ENCODE peak calls at places on chromosomes 12 and 14, in four cellular contexts. D, H, U and F are unnamed samples.

GRCh38 chr12:32921397-32921796 is 24.8 kb upstream of the PKP2 start:
- DNase-seq in H (no peak), U (no peak), D (peak; percentile 53), F (no peak)

GRCh38 chr14:94654071-94654974 is 42.1 kb downstream of the SERPINA3 start:
- DNase-seq in H (no peak), D (no peak), U (no peak), F (no peak)

GRCh38 chr14:58730793-58731464 is 93.2 kb downstream of the DACT1 start:
- DNase-seq in D (no peak), U (no peak), H (no peak), F (no peak)

GRCh38 chr12:78208106-78208505 is 377.4 kb downstream of the NAV3 start:
- DNase-seq in D (peak; percentile 37), U (no peak), H (no peak), F (no peak)

GRCh38 chr14:33435911-33436310 is 497.2 kb downstream of the NPAS3 start:
- DNase-seq in D (peak; percentile 89), U (no peak), H (no peak), F (no peak)

GRCh38 chr14:84228702-84229101 is 1301.2 kb upstream of the FLRT2 start:
- DNase-seq in H (no peak), U (no peak), D (peak; percentile 26), F (no peak)

GRCh38 chr14:77580964-77581505 is 35.4 kb downstream of the SPTLC2 start:
- DNase-seq in H (no peak), U (no peak), D (peak; percentile 89), F (no peak)

GRCh38 chr14:76937181-76938091 is 91.1 kb downstream of the IRF2BPL start:
- DNase-seq in D (peak; percentile 91), H (no peak), U (peak; percentile 71), F (no peak)

GRCh38 chr12:132108211-132108832 is 35.8 kb downstream of the DDX51 start:
- DNase-seq in U (no peak), H (no peak), D (no peak), F (no peak)

GRCh38 chr14:92986254-92987147 is 63.6 kb downstream of the CHGA start:
- DNase-seq in D (peak; percentile 28), U (no peak), H (peak; percentile 53), F (no peak)

GRCh38 chr12:96890331-96890730 is 16.7 kb upstream of the NEDD1 start:
- DNase-seq in H (no peak), U (no peak), D (no peak), F (no peak)

GRCh38 chr14:22046063-22046462 is 372.4 kb upstream of the OR4E1 start:
- DNase-seq in H (no peak), U (no peak), D (no peak), F (no peak)

GRCh38 chr14:22036541-22036940 is 362.9 kb upstream of the OR4E1 start:
- DNase-seq in D (no peak), H (no peak), U (no peak), F (no peak)

GRCh38 chr14:22040781-22041125 is 367.1 kb upstream of the OR4E1 start:
- DNase-seq in U (no peak), H (no peak), D (no peak), F (no peak)

GRCh38 chr14:22044193-22044592 is 370.6 kb upstream of the OR4E1 start:
- DNase-seq in H (no peak), D (no peak), U (no peak), F (no peak)

GRCh38 chr14:22039938-22040780 is 366.5 kb upstream of the OR4E1 start:
- DNase-seq in H (peak; percentile 6), U (no peak), D (no peak), F (no peak)
- TF ChIP-seq CTCF in H (peak; percentile 41), U (peak; percentile 54), D (peak; percentile 47), F (peak; percentile 62)

DNA sequence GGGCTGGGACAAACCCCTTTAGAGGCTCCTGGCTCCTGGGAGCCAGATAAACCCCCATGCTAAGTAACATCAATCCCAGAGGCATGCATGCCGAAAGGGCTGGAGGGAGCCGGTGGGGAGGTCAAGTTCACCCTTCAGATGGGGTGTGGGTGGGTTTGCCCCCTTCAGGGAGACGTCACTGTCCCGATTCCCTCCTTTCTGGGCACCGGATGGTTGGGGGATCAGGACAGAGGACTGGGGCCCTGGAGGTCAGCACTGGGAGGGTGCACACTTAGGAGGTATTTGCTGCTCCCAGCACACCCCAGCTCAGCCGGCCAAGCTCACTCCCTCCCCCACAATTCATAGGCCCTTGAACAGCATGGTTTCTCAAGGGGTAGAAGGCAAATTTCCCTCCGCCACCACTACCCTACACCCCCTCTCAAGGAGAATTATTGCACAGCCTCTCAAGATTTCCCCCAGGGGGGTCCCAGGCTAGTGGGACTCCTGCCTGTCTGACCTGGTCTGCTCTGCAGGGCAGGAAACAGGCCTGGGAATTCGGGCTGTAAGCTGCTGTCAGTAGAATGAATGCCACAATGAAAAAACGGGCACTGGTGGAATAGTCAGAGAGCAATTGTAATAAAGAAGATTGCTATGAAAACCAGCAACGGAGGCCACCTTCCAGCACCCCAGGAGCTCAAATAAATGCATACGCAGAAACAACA is 63.5 kb downstream of the GALNT16 start:
- DNase-seq in D (no peak), H (no peak), U (no peak), F (no peak)
- TF ChIP-seq CTCF in D (no peak), H (no peak), U (no peak), F (no peak)

DNA sequence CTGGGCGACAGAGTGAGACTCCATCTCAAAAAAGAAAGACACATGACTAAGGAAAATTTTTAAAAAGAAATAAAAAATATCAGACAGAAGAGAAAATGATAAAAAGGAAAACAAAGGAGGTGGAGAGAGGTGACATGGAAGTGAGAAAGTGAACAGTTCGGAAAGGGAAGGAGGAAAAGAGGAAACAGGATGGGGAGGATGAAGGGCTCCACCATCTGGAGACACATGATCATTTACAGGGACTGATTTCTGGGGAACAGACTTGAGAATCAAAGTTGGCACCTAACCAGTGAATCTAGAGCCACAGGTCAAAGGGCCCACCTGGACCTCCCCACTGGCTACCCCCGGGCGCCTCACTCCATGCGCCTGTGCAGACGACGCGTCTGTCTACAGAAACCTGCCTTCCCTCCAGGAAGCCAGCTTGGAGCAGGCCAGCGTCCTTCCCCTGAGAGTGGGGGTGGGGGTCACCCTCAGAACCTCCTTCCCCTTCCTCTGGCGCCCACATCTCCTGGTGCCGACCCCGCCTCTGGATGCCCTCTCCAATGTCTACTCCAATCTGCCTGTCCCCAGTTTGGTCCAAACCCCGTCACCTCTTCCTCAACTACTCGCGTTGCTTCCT is 60.5 kb downstream of the AMN start:
- DNase-seq in H (peak; percentile 28), D (no peak), U (no peak), F (no peak)
- TF ChIP-seq CTCF in H (no peak), D (no peak), U (peak; percentile 31), F (no peak)

GRCh38 chr12:43937947-43938346 is 102.1 kb downstream of the TMEM117 start:
- DNase-seq in D (no peak), H (peak; percentile 8), U (no peak), F (no peak)
- TF ChIP-seq CTCF in D (peak; percentile 43), H (no peak), U (peak; percentile 14), F (peak; percentile 44)

GRCh38 chr12:100163416-100164152 is 20.9 kb upstream of the BLTP3B start:
- DNase-seq in U (peak; percentile 52), D (peak; percentile 35), H (peak; percentile 96), F (peak; percentile 71)
- TF ChIP-seq CTCF in U (no peak), D (no peak), H (no peak), F (peak; percentile 34)

GRCh38 chr12:113955109-113955970 is 10.8 kb downstream of the RBM19 start:
- DNase-seq in U (no peak), H (peak; percentile 73), D (no peak), F (peak; percentile 28)
- TF ChIP-seq CTCF in U (peak; percentile 12), H (peak; percentile 60), D (peak; percentile 65), F (peak; percentile 58)

GRCh38 chr12:16844875-16845274 is 238.9 kb upstream of the LMO3 start:
- DNase-seq in D (no peak), U (no peak), H (no peak), F (no peak)
- TF ChIP-seq CTCF in D (no peak), U (no peak), H (no peak), F (peak; percentile 22)

GRCh38 chr12:124813782-124814181 is 49.9 kb downstream of the SCARB1 start:
- DNase-seq in U (no peak), H (no peak), D (no peak), F (no peak)
- TF ChIP-seq CTCF in U (no peak), H (no peak), D (no peak), F (no peak)

DNA sequence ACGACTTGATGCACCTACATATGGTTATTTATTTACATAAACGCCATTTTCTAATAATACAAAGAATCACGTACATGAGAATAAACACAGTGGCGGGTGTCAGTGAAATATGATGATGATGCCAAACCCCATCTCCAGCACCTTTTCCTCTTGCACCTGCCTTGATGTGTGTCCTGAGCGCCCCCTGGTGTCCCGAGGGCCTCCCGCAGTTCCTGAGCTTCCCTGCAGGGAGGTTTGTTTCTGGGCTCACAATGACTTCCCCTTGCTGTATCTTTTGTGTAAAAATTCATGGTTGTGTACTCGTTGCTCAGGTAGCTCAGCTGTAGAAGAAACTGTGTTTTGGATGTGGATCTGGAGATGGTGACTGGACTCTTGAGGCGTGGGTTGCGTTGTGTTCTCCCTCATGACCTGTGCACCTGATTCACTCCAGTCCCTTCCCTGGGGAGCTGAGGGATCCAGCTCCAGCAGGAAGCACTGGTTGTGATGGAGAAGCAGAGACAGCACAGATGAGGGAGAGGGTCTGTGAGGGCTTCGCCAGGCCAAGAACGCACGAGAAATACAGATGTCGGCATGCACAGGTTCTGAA is 1037.8 kb downstream of the TMEM121 start:
- DNase-seq in U (no peak), D (no peak), H (peak; percentile 18), F (no peak)
- TF ChIP-seq CTCF in U (no peak), D (no peak), H (no peak), F (no peak)